ENCODE peak calls at places on chromosomes 4 and X, in seven cellular contexts. F is EH; H is fibroblast of lung; N is NCI-H1436; T is astrocyte of the spinal cord; L is stimulated activated effector memory CD8-positive, alpha-beta T cell treated with anti-CD3 and anti-CD28 coated beads, Interleukin-12 subunit alpha, Interleukin-12 subunit beta, amount 100 ng/mL, for 72 hours; J is stimulated activated CD8-positive, alpha-beta memory T cell treated with anti-CD3 and anti-CD28 coated beads, Interleukin-12 subunit alpha, Interleukin-12 subunit beta, amount 100 ng/mL, for 4 hours. X is an unnamed sample.

GRCh38 chr4:77994194-77994721 is 62.9 kb upstream of the FRAS1 start:
- DNase-seq in T (peak), H (peak), L (no peak), J (no peak), F (peak), N (no peak), X (no peak)

GRCh38 chrX:13815664-13816063 is 1.2 kb downstream of the GPM6B start:
- DNase-seq in H (no peak), J (no peak), F (no peak), L (no peak), T (no peak), N (no peak), X (no peak)

GRCh38 chr4:1383728-1384591 is 22.3 kb downstream of the NKX1-1 start:
- DNase-seq in N (no peak), L (no peak), T (no peak), J (no peak), H (no peak), F (no peak), X (no peak)

GRCh38 chrX:110180928-110181310 is 137.0 kb downstream of the AMMECR1 start:
- DNase-seq in J (no peak), T (peak), H (peak), F (peak), L (no peak), N (no peak), X (no peak)

GRCh38 chr4:37760840-37761239 is 65.6 kb upstream of the PGM2 start:
- DNase-seq in H (peak), F (no peak), L (no peak), T (no peak), J (no peak), N (no peak), X (no peak)

GRCh38 chr4:1572521-1572920 is 111.6 kb downstream of the FAM53A start:
- DNase-seq in L (no peak), H (no peak), F (no peak), T (no peak), J (no peak), N (no peak), X (no peak)

GRCh38 chr4:184250795-184251679 is 33.4 kb upstream of the ENPP6 start:
- DNase-seq in F (peak), N (peak), L (peak), T (peak), J (no peak), H (peak), X (peak)

GRCh38 chrX:12779534-12779933 is 11.7 kb upstream of the PRPS2 start:
- DNase-seq in F (no peak), N (no peak), J (no peak), H (peak), L (no peak), T (no peak), X (no peak)

GRCh38 chrX:110258552-110258951 is 59.3 kb downstream of the AMMECR1 start:
- DNase-seq in L (no peak), J (no peak), T (peak), N (no peak), F (peak), H (peak), X (no peak)

GRCh38 chr4:13627185-13627605 is 330 bp downstream of the BOD1L1 start:
- DNase-seq in N (no peak), T (no peak), F (peak), J (no peak), L (no peak), H (peak), X (no peak)

GRCh38 chrX:53230116-53230515 is 5.1 kb upstream of the KDM5C start:
- DNase-seq in L (no peak), J (no peak), N (no peak), F (no peak), T (no peak), H (no peak), X (no peak)

GRCh38 chr4:101191302-101192098 is 155.8 kb downstream of the PPP3CA start:
- DNase-seq in T (peak), L (no peak), J (no peak), F (peak), N (no peak), H (peak), X (peak)

GRCh38 chr4:48269861-48270515 is 350 bp upstream of the TEC start:
- DNase-seq in F (peak), T (peak), J (peak), H (peak), N (peak), L (peak), X (peak)

GRCh38 chr4:138301536-138301935 is 59.4 kb upstream of the SLC7A11 start:
- DNase-seq in H (no peak), F (peak), T (no peak), L (no peak), J (no peak), N (no peak), X (no peak)

GRCh38 chr4:126306152-126306869 is 991.6 kb downstream of the FAT4 start:
- DNase-seq in H (peak), F (peak), J (no peak), T (no peak), L (no peak), N (no peak), X (no peak)

GRCh38 chrX:53320543-53321215 is 39.3 kb upstream of the IQSEC2 start:
- DNase-seq in L (peak), H (no peak), N (no peak), F (no peak), J (no peak), T (no peak), X (no peak)

GRCh38 chr4:125849869-125850268 is 535.1 kb downstream of the FAT4 start:
- DNase-seq in L (no peak), N (no peak), H (peak), F (peak), T (peak), J (no peak), X (no peak)

X was measured in midbrain.